ENCODE peak calls at places on chromosomes 11 and 22, in four cellular contexts. One of them, this sample, is unnamed.

GRCh38 chr11:1307998-1308744 is 1.3 kb downstream of the TOLLIP start:
- DNase-seq in cardiac fibroblast: no peak
- DNase-seq in T-helper 1 cell: no peak
- DNase-seq in upper lobe of right lung: no peak
- DNase-seq in this sample: no peak

GRCh38 chr11:20226936-20227335 is 66.7 kb upstream of the DBX1 start:
- DNase-seq in upper lobe of right lung: no peak
- DNase-seq in cardiac fibroblast: no peak
- DNase-seq in T-helper 1 cell: no peak
- DNase-seq in this sample: no peak

GRCh38 chr22:41995211-41995610 is 3.4 kb upstream of the WBP2NL start:
- DNase-seq in cardiac fibroblast: no peak
- DNase-seq in T-helper 1 cell: no peak
- DNase-seq in upper lobe of right lung: peak; percentile 19
- DNase-seq in this sample: no peak

GRCh38 chr22:31616315-31616980 is 45.6 kb downstream of the PISD start:
- DNase-seq in upper lobe of right lung: peak; percentile 77
- DNase-seq in T-helper 1 cell: no peak
- DNase-seq in cardiac fibroblast: no peak
- DNase-seq in this sample: no peak

GRCh38 chr11:104705475-104706195 is 192.6 kb downstream of the CASP12 start:
- DNase-seq in upper lobe of right lung: no peak
- DNase-seq in T-helper 1 cell: peak; percentile 97
- DNase-seq in cardiac fibroblast: peak; percentile 44
- DNase-seq in this sample: peak; percentile 60

GRCh38 chr11:129021295-129021694 is 78.6 kb upstream of the TP53AIP1 start:
- DNase-seq in T-helper 1 cell: no peak
- DNase-seq in cardiac fibroblast: no peak
- DNase-seq in upper lobe of right lung: no peak
- DNase-seq in this sample: no peak

GRCh38 chr11:3796796-3797328 is 492 bp downstream of the NUP98 start:
- DNase-seq in cardiac fibroblast: no peak
- DNase-seq in upper lobe of right lung: no peak
- DNase-seq in T-helper 1 cell: no peak
- DNase-seq in this sample: no peak

GRCh38 chr11:44855138-44855849 is 95.4 kb downstream of the TP53I11 start:
- DNase-seq in upper lobe of right lung: no peak
- DNase-seq in T-helper 1 cell: peak; percentile 11
- DNase-seq in cardiac fibroblast: no peak
- DNase-seq in this sample: no peak

GRCh38 chr11:78841451-78842060 is 266.9 kb upstream of the NARS2 start:
- DNase-seq in upper lobe of right lung: no peak
- DNase-seq in T-helper 1 cell: no peak
- DNase-seq in cardiac fibroblast: peak; percentile 23
- DNase-seq in this sample: no peak

GRCh38 chr11:6992457-6993431 is 27.4 kb downstream of the ZNF214 start:
- DNase-seq in T-helper 1 cell: no peak
- DNase-seq in cardiac fibroblast: peak; percentile 70
- DNase-seq in upper lobe of right lung: no peak
- DNase-seq in this sample: no peak

GRCh38 chr11:20054584-20054983 is 105.7 kb downstream of the DBX1 start:
- DNase-seq in T-helper 1 cell: no peak
- DNase-seq in upper lobe of right lung: no peak
- DNase-seq in cardiac fibroblast: no peak
- DNase-seq in this sample: no peak

GRCh38 chr22:41697126-41697775 is 2.1 kb upstream of the MEI1 start:
- DNase-seq in cardiac fibroblast: peak; percentile 92
- DNase-seq in T-helper 1 cell: peak; percentile 78
- DNase-seq in upper lobe of right lung: peak; percentile 96
- DNase-seq in this sample: peak; percentile 82

GRCh38 chr22:47417699-47418098 is 655.2 kb downstream of the TBC1D22A start:
- DNase-seq in T-helper 1 cell: no peak
- DNase-seq in upper lobe of right lung: no peak
- DNase-seq in cardiac fibroblast: no peak
- DNase-seq in this sample: no peak

GRCh38 chr22:43946391-43946680 is 8.9 kb upstream of the SAMM50 start:
- DNase-seq in cardiac fibroblast: no peak
- DNase-seq in upper lobe of right lung: no peak
- DNase-seq in T-helper 1 cell: no peak
- DNase-seq in this sample: no peak

GRCh38 chr11:109205312-109205711 is 216.7 kb upstream of the C11orf87 start:
- DNase-seq in T-helper 1 cell: no peak
- DNase-seq in upper lobe of right lung: no peak
- DNase-seq in cardiac fibroblast: no peak
- DNase-seq in this sample: no peak